ENCODE peak calls at places on chromosomes 4 and X, in four cellular contexts. T is RWPE1, F is psoas muscle, V is left ventricle myocardium superior. Z is an unnamed sample.

GRCh38 chrX:107700317-107700774 is 72.0 kb downstream of the PRPS1 start:
- DNase-seq in T (no peak), F (no peak), V (no peak), Z (no peak)

GRCh38 chr4:158015241-158015640 is 157.6 kb downstream of the GASK1B start:
- DNase-seq in T (peak; percentile 14), F (no peak), V (no peak), Z (no peak)

GRCh38 chr4:111806331-111806730 is 338.9 kb upstream of the FAM241A start:
- DNase-seq in T (peak; percentile 3), F (no peak), V (no peak), Z (no peak)

GRCh38 chr4:159498371-159499115 is 395.7 kb downstream of the RAPGEF2 start:
- DNase-seq in T (no peak), F (no peak), V (no peak), Z (no peak)

GRCh38 chrX:97159916-97160800 is 276.4 kb downstream of the RPA4 start:
- DNase-seq in T (no peak), F (no peak), V (no peak), Z (no peak)

GRCh38 chr4:138670681-138671080 is 344.9 kb upstream of the NOCT start:
- DNase-seq in T (no peak), F (no peak), V (no peak), Z (no peak)

GRCh38 chrX:129980043-129980442 is 2.4 kb upstream of the BCORL1 start:
- DNase-seq in T (no peak), F (peak; percentile 37), V (peak; percentile 51), Z (peak; percentile 37)

GRCh38 chr4:8769645-8770517 is 101.8 kb downstream of the HMX1 start:
- DNase-seq in T (no peak), F (no peak), V (peak; percentile 7), Z (peak; percentile 7)

GRCh38 chrX:147333821-147334220 is 519.3 kb upstream of the CXorf51A start:
- DNase-seq in T (no peak), F (no peak), V (no peak), Z (no peak)

GRCh38 chr4:1328267-1329155 is 18.5 kb upstream of the UVSSA start:
- DNase-seq in T (no peak), F (peak; percentile 9), V (peak; percentile 22), Z (no peak)

GRCh38 chrX:79530310-79531108 is 163.4 kb upstream of the ITM2A start:
- DNase-seq in T (no peak), F (no peak), V (no peak), Z (no peak)

GRCh38 chr4:26583538-26583864 is 383 bp upstream of the TBC1D19 start:
- DNase-seq in T (peak; percentile 14), F (no peak), V (no peak), Z (no peak)

GRCh38 chr4:133146574-133147198 is 2.4 kb upstream of the PCDH10 start:
- DNase-seq in T (no peak), F (no peak), V (peak; percentile 42), Z (no peak)

GRCh38 chr4:171181090-171181489 is 632.1 kb upstream of the GALNTL6 start:
- DNase-seq in T (no peak), F (no peak), V (no peak), Z (no peak)

GRCh38 chr4:124703154-124703553 is 9.4 kb downstream of the ANKRD50 start:
- DNase-seq in T (no peak), F (no peak), V (no peak), Z (no peak)

GRCh38 chrX:39854772-39855747 is 242.7 kb downstream of the BCOR start:
- DNase-seq in T (no peak), F (no peak), V (no peak), Z (no peak)

GRCh38 chr4:21769404-21770147 is 179.0 kb downstream of the KCNIP4 start:
- DNase-seq in T (peak; percentile 38), F (no peak), V (no peak), Z (no peak)

GRCh38 chr4:118967393-118967792 is 78.7 kb downstream of the SYNPO2 start:
- DNase-seq in T (no peak), F (no peak), V (no peak), Z (no peak)

GRCh38 chrX:110683925-110684324 is 111.7 kb downstream of the CHRDL1 start:
- DNase-seq in T (no peak), F (no peak), V (no peak), Z (no peak)

GRCh38 chr4:173855015-173855414 is 325.0 kb upstream of the HAND2 start:
- DNase-seq in T (no peak), F (no peak), V (no peak), Z (no peak)

GRCh38 chrX:9464435-9465371 is at the start of gene TBL1X:
- DNase-seq in T (no peak), F (peak; percentile 70), V (peak; percentile 79), Z (peak; percentile 71)

GRCh38 chr4:62898115-62898514 is 1511.1 kb downstream of the TECRL start:
- DNase-seq in T (no peak), F (no peak), V (no peak), Z (no peak)

GRCh38 chr4:10003666-10004065 is 17.6 kb downstream of the SLC2A9 start:
- DNase-seq in T (no peak), F (no peak), V (no peak), Z (no peak)

GRCh38 chr4:74451214-74451661 is 6.3 kb downstream of the AREG start:
- DNase-seq in T (no peak), F (no peak), V (no peak), Z (no peak)

GRCh38 chrX:15043538-15043937 is 170.3 kb downstream of the MOSPD2 start:
- DNase-seq in T (no peak), F (no peak), V (no peak), Z (no peak)